ENCODE peak calls at places on chromosomes 11 and 22, in six cellular contexts. P is hippocampal formation; D is stimulated activated CD4-positive, alpha-beta T cell treated with anti-CD3 and anti-CD28 coated beads, Interleukin-1b, Interleukin-23, amount 100 ng/mL, for 1 hour; M is DMS153; N is M059J; U is tibial artery. A is an unnamed sample.

GRCh38 chr11:70834277-70834940 is 418.0 kb downstream of the SHANK2 start:
- DNase-seq in P (no peak), D (no peak), M (no peak), N (no peak), U (no peak), A (no peak)

GRCh38 chr11:34948721-34949120 is 32.3 kb downstream of the PDHX start:
- DNase-seq in P (no peak), D (no peak), M (no peak), N (no peak), U (no peak), A (no peak)

GRCh38 chr22:47918936-47919505 is 1156.6 kb downstream of the TBC1D22A start:
- DNase-seq in P (peak; percentile 45), D (no peak), M (no peak), N (no peak), U (no peak), A (no peak)

GRCh38 chr11:117841582-117842031 is 17.1 kb upstream of the FXYD2 start:
- DNase-seq in P (no peak), D (no peak), M (no peak), N (no peak), U (peak; percentile 16), A (no peak)

GRCh38 chr11:32326522-32326921 is 108.8 kb downstream of the WT1 start:
- DNase-seq in P (no peak), D (no peak), M (no peak), N (peak; percentile 48), U (no peak), A (no peak)

GRCh38 chr22:38719196-38719595 is 13.5 kb downstream of the GTPBP1 start:
- DNase-seq in P (no peak), D (no peak), M (no peak), N (no peak), U (no peak), A (no peak)

GRCh38 chr11:575324-575995 is 810 bp upstream of the PHRF1 start:
- DNase-seq in P (no peak), D (no peak), M (peak; percentile 55), N (peak; percentile 66), U (peak; percentile 45), A (no peak)

GRCh38 chr11:123187670-123188507 is 7.2 kb downstream of the CLMP start:
- DNase-seq in P (no peak), D (no peak), M (no peak), N (peak; percentile 66), U (no peak), A (no peak)

GRCh38 chr11:117834838-117835443 is 10.4 kb upstream of the FXYD2 start:
- DNase-seq in P (no peak), D (no peak), M (no peak), N (no peak), U (peak; percentile 9), A (no peak)

GRCh38 chr11:79043726-79044125 is 397.1 kb downstream of the TENM4 start:
- DNase-seq in P (no peak), D (no peak), M (no peak), N (no peak), U (no peak), A (no peak)

GRCh38 chr11:88231894-88232482 is 56.7 kb upstream of the RAB38 start:
- DNase-seq in P (no peak), D (no peak), M (no peak), N (peak; percentile 45), U (no peak), A (no peak)

GRCh38 chr11:8698379-8698851 is 15.8 kb downstream of the RPL27A start:
- DNase-seq in P (no peak), D (no peak), M (no peak), N (no peak), U (no peak), A (no peak)

GRCh38 chr22:36331912-36332622 is 55.7 kb downstream of the MYH9 start:
- DNase-seq in P (peak; percentile 27), D (no peak), M (peak; percentile 39), N (peak; percentile 82), U (peak; percentile 79), A (peak; percentile 84)

GRCh38 chr11:113896156-113896879 is 8.3 kb upstream of the HTR3B start:
- DNase-seq in P (peak; percentile 55), D (no peak), M (peak; percentile 8), N (peak; percentile 31), U (peak; percentile 37), A (peak; percentile 78)

GRCh38 chr11:83156150-83156995 is 558 bp upstream of the PCF11 start:
- DNase-seq in P (peak; percentile 100), D (peak; percentile 97), M (peak; percentile 100), N (peak; percentile 100), U (peak; percentile 99), A (peak; percentile 100)

GRCh38 chr22:50730941-50731661 is 6.9 kb upstream of the ACR start:
- DNase-seq in P (no peak), D (no peak), M (no peak), N (no peak), U (peak; percentile 14), A (peak; percentile 75)

GRCh38 chr11:126988655-126989054 is 11.9 kb downstream of the KIRREL3 start:
- DNase-seq in P (no peak), D (no peak), M (no peak), N (no peak), U (no peak), A (no peak)

GRCh38 chr11:27696112-27696511 is 4.1 kb downstream of the BDNF start:
- DNase-seq in P (no peak), D (no peak), M (no peak), N (no peak), U (no peak), A (no peak)

GRCh38 chr11:111417766-111418435 is 38.8 kb upstream of the POU2AF1 start:
- DNase-seq in P (no peak), D (no peak), M (no peak), N (peak; percentile 62), U (peak; percentile 60), A (no peak)

GRCh38 chr11:65932558-65932919 is 12.7 kb upstream of the TSGA10IP start:
- DNase-seq in P (no peak), D (no peak), M (no peak), N (peak; percentile 27), U (no peak), A (no peak)

A was measured in right cardiac atrium.